ENCODE peak calls at places on chromosomes 4 and X, in four cellular contexts. M is uterus, V is H54, Q is A549. Z is an unnamed sample.

GRCh38 chrX:47643926-47644325 is 6.4 kb downstream of the ELK1 start:
- DNase-seq in M (no peak), Q (no peak), V (no peak), Z (no peak)

GRCh38 chr4:25755911-25756310 is 100.3 kb downstream of the SLC34A2 start:
- DNase-seq in Q (no peak), V (no peak), M (no peak), Z (no peak)

GRCh38 chr4:85486425-85487101 is 11.6 kb downstream of the ARHGAP24 start:
- DNase-seq in M (no peak), Q (peak), V (no peak), Z (no peak)

GRCh38 chr4:85557016-85557901 is 82.3 kb downstream of the ARHGAP24 start:
- DNase-seq in M (no peak), V (no peak), Q (no peak), Z (no peak)

GRCh38 chrX:72258174-72258573 is 18.9 kb downstream of the RPS4X start:
- DNase-seq in M (no peak), V (no peak), Q (peak), Z (no peak)

GRCh38 chr4:80532674-80533333 is 197.3 kb downstream of the CFAP299 start:
- DNase-seq in Q (no peak), M (no peak), V (no peak), Z (no peak)

GRCh38 chr4:88599298-88599697 is 7.0 kb downstream of the HERC3 start:
- DNase-seq in Q (no peak), V (no peak), M (no peak), Z (no peak)

GRCh38 chr4:139331185-139331584 is 28.9 kb upstream of the NDUFC1 start:
- DNase-seq in M (no peak), V (no peak), Q (no peak), Z (no peak)

GRCh38 chrX:20913760-20914159 is 460.5 kb upstream of the CNKSR2 start:
- DNase-seq in M (no peak), Q (no peak), V (no peak), Z (no peak)

GRCh38 chrX:14508025-14508690 is 21.2 kb upstream of the GLRA2 start:
- DNase-seq in Q (no peak), V (no peak), M (no peak), Z (no peak)

GRCh38 chrX:70007946-70008345 is 41.8 kb downstream of the AWAT2 start:
- DNase-seq in V (no peak), M (no peak), Q (no peak), Z (no peak)

GRCh38 chr4:176902710-176903323 is 110.1 kb upstream of the VEGFC start:
- DNase-seq in V (no peak), M (no peak), Q (no peak), Z (no peak)

GRCh38 chr4:37970702-37971101 is 10.5 kb downstream of the PTTG2 start:
- DNase-seq in V (peak), Q (peak), M (peak), Z (peak)

GRCh38 chr4:83728191-83728590 is 192.3 kb downstream of the GPAT3 start:
- DNase-seq in M (no peak), V (no peak), Q (no peak), Z (no peak)

GRCh38 chr4:37793562-37793961 is 32.9 kb upstream of the PGM2 start:
- DNase-seq in M (no peak), Q (no peak), V (no peak), Z (peak)

GRCh38 chr4:164819366-164819765 is 57.6 kb upstream of the APELA start:
- DNase-seq in Q (no peak), M (no peak), V (no peak), Z (no peak)

GRCh38 chr4:150080335-150080734 is 2.1 kb downstream of the DCLK2 start:
- DNase-seq in Q (no peak), M (no peak), V (peak), Z (no peak)

GRCh38 chr4:76306882-76307669 is 543 bp downstream of the STBD1 start:
- DNase-seq in V (peak), Q (peak), M (peak), Z (peak)

GRCh38 chrX:105816517-105816916 is 5.8 kb upstream of the NRK start:
- DNase-seq in M (no peak), V (no peak), Q (no peak), Z (no peak)

GRCh38 chr4:83552085-83552484 is 16.2 kb downstream of the GPAT3 start:
- DNase-seq in Q (no peak), M (no peak), V (no peak), Z (no peak)

GRCh38 chrX:108468486-108468885 is 28.8 kb downstream of the COL4A5 start:
- DNase-seq in Q (no peak), V (no peak), M (no peak), Z (no peak)

GRCh38 chr4:95304898-95305297 is 243.9 kb downstream of the UNC5C start:
- DNase-seq in Q (no peak), M (no peak), V (no peak), Z (no peak)

GRCh38 chr4:2126309-2127043 is 67.3 kb downstream of the NAT8L start:
- DNase-seq in M (no peak), Q (no peak), V (no peak), Z (no peak)

GRCh38 chr4:142719854-142720541 is 126.1 kb downstream of the INPP4B start:
- DNase-seq in V (peak), M (no peak), Q (peak), Z (no peak)

GRCh38 chr4:144288011-144288903 is 147.7 kb upstream of the GYPA start:
- DNase-seq in M (no peak), Q (no peak), V (no peak), Z (no peak)

GRCh38 chr4:86935833-86936721 is 1.3 kb downstream of the AFF1 start:
- DNase-seq in Q (peak), V (peak), M (peak), Z (peak)

GRCh38 chr4:81723927-81724587 is 252.3 kb upstream of the RASGEF1B start:
- DNase-seq in M (peak), V (no peak), Q (no peak), Z (no peak)

GRCh38 chrX:10014462-10015373 is 47.6 kb downstream of the CLDN34 start:
- DNase-seq in Q (peak), M (peak), V (no peak), Z (peak)

GRCh38 chr4:153146031-153146430 is 58.2 kb upstream of the TRIM2 start:
- DNase-seq in V (no peak), Q (no peak), M (no peak), Z (no peak)

GRCh38 chrX:447052-447451 is 60.3 kb upstream of the PPP2R3B start:
- DNase-seq in M (no peak), V (no peak), Q (no peak), Z (no peak)

GRCh38 chr4:17265653-17266052 is 246.2 kb downstream of the QDPR start:
- DNase-seq in Q (no peak), V (no peak), M (no peak), Z (no peak)

GRCh38 chrX:50747471-50747900 is 66.5 kb downstream of the SHROOM4 start:
- DNase-seq in V (no peak), Q (peak), M (no peak), Z (peak)

GRCh38 chr4:177512646-177513045 is 70.4 kb upstream of the AGA start:
- DNase-seq in M (no peak), V (no peak), Q (no peak), Z (no peak)

GRCh38 chr4:76279462-76279861 is 27.1 kb upstream of the STBD1 start:
- DNase-seq in Q (no peak), V (no peak), M (no peak), Z (no peak)

GRCh38 chr4:73103799-73104503 is 34.4 kb upstream of the COX18 start:
- DNase-seq in Q (no peak), V (no peak), M (no peak), Z (no peak)

GRCh38 chrX:122982521-122982920 is 201.6 kb upstream of the GRIA3 start:
- DNase-seq in Q (no peak), M (no peak), V (no peak), Z (no peak)

GRCh38 chr4:87853108-87853507 is 20.3 kb downstream of the MEPE start:
- DNase-seq in Q (peak), M (no peak), V (no peak), Z (no peak)

GRCh38 chrX:39894626-39895025 is 203.1 kb downstream of the BCOR start:
- DNase-seq in M (no peak), V (no peak), Q (no peak), Z (no peak)
- TF ChIP-seq POLR2A in M (no peak), V (no peak), Q (no peak), Z (no peak)

GRCh38 chrX:39953027-39953426 is 144.7 kb downstream of the BCOR start:
- DNase-seq in V (no peak), Q (no peak), M (no peak), Z (no peak)

GRCh38 chrX:39955621-39956020 is 142.1 kb downstream of the BCOR start:
- DNase-seq in M (no peak), V (no peak), Q (no peak), Z (no peak)

GRCh38 chrX:39956803-39957394 is 140.9 kb downstream of the BCOR start:
- DNase-seq in V (no peak), M (no peak), Q (no peak), Z (no peak)

GRCh38 chrX:39950035-39950688 is 147.6 kb downstream of the BCOR start:
- DNase-seq in M (no peak), Q (no peak), V (no peak), Z (no peak)

DNA sequence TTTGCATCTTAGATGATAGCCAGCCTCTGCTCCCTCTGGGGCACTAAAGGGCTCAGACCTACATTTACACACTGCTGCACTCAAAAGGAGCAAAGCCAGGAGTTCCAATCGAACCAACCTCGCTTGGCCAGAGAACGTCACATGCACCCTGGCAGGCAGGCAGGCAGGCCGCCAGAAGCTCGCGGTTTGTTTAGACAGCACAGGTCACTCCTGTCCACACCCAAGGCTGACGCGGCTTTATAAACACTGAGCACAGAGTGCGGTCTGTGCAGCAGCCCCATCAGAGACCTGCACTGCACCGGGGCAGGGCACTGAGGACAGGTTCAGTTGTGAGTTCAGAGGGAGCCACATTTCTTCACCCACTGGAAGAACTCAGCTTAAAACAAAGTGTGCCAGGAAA is 143.9 kb downstream of the BCOR start:
- DNase-seq in V (peak), M (no peak), Q (peak), Z (no peak)
- TF ChIP-seq POLR2A in V (no peak), M (no peak), Q (no peak), Z (no peak)

GRCh38 chrX:153782324-153782723 is 1.5 kb downstream of the SRPK3 start:
- DNase-seq in Q (no peak), V (no peak), M (no peak), Z (no peak)

GRCh38 chrX:153781428-153782047 is 697 bp downstream of the SRPK3 start:
- DNase-seq in V (no peak), M (no peak), Q (no peak), Z (no peak)

GRCh38 chrX:153782871-153783270 is 2.0 kb downstream of the SRPK3 start:
- DNase-seq in Q (no peak), M (no peak), V (no peak), Z (no peak)

GRCh38 chrX:153779891-153780677 is 757 bp upstream of the SRPK3 start:
- DNase-seq in Q (no peak), M (no peak), V (no peak), Z (no peak)

DNA sequence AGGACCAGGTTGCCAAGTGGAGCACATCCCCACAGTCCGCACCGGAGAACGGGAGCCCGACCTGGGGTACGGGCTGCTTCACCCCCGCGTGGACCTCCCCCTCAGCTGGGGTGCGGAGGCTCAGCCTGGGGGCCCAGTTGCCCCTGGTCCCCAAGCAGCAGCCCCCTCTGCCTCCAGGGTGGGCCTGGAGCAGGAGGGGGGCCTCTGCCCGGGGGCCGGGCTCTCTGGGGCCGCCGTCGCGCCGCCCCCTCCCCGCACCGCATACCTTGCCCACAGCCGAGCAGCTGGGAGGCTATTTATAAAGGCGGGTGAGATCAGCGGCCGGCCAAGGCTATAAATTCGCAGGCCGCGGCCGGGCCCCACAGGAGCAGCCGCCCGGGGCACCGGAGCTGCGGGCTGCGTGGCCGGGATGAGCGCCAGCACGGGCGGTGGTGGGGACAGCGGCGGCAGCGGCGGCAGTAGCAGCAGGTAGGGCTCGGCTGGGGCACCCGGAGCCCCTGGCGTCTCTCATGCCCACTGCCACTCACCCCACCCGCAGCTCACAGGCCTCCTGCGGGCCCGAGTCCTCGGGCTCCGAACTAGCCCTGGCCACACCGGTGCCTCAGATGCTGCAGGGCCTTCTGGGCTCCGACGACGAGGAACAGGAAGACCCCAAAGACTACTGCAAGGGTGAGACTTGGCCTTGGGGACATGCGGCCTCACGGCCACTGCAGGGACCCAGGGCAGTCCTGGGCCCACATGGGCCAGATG is at the start of gene SRPK3:
- DNase-seq in M (no peak), Q (no peak), V (no peak), Z (peak)
- TF ChIP-seq POLR2A in M (no peak), Q (no peak), V (no peak), Z (peak)

GRCh38 chr4:185810746-185811508 is 1.1 kb downstream of the SORBS2 start:
- DNase-seq in M (no peak), V (no peak), Q (no peak), Z (no peak)

GRCh38 chr4:185817403-185817818 is 5.4 kb upstream of the SORBS2 start:
- DNase-seq in Q (no peak), M (no peak), V (no peak), Z (no peak)

GRCh38 chr4:185813133-185813532 is 1.1 kb upstream of the SORBS2 start:
- DNase-seq in M (no peak), Q (no peak), V (no peak), Z (no peak)

GRCh38 chr4:185809517-185810071 is 2.4 kb downstream of the SORBS2 start:
- DNase-seq in M (no peak), Q (no peak), V (no peak), Z (no peak)

DNA sequence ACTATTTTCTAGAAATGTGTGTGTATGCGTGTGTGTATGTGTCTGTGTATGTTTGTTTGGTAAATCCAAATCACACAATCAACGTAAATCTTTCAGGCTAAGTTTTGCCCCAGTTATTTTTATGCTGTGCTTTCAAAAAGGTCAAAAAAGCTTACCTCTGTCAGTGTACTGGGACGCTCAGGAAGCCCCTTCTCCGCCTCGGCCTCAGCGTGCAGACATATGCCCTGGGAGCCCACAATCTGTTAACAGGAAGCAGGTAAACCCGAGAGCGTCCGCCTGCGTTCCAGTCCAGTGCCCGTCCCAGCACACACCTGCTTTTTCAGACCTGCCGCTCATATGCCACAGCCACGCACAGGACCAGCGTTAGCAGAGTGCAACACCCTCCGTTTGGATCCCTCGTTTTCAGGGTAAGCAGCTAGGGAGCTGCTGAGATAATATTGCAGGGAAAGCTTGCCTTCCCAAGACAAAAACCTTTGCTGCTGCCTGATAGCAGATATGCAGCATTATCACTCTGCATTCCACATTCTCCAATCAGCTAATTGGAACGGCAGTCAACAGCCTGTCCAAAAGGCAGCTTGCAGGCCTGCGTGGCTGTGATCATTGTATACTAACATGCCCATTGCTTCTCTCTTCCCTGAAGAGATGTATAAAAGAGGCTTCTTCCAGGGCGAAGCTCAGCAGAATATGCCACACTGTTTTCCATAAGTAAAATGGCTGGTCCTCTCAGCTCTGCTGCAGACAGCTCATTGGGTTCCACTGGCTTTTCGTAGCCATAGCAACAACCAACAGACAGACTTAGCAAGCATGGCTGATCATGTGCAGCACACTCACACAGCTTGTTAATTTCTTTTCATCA is at the start of gene SORBS2:
- DNase-seq in V (no peak), Q (no peak), M (no peak), Z (no peak)
- TF ChIP-seq POLR2A in V (no peak), Q (no peak), M (no peak), Z (no peak)

Z was measured in adrenal gland.